ENCODE peak calls at places on chromosomes 11 and 22, in six cellular contexts. L is NCI-H187 treated with DMSO at 0.1 percent for 48 hours; P is HEK293T; G is KBM-7; R is stimulated activated naive CD8-positive, alpha-beta T cell treated with anti-CD3 and anti-CD28 coated beads, Interleukin-15, Interleukin-2, amounts not matched to agents 100 U/mL and 50 U/mL, for 24 hours; H is activated T-cell treated with anti-CD3 and anti-CD28 coated beads for 24 hours. K is an unnamed sample.

GRCh38 chr11:45252134-45252856 is 33.8 kb downstream of the SYT13 start:
- DNase-seq in L (no peak), R (peak; percentile 47), G (peak; percentile 56), P (peak; percentile 86), H (no peak), K (peak; percentile 28)

GRCh38 chr11:12719221-12719620 is 45.0 kb downstream of the TEAD1 start:
- DNase-seq in P (no peak), G (no peak), R (no peak), H (no peak), L (no peak), K (no peak)

GRCh38 chr22:42857845-42858481 is 890 bp upstream of the ARFGAP3 start:
- DNase-seq in P (no peak), H (no peak), L (no peak), R (no peak), G (no peak), K (peak; percentile 10)

GRCh38 chr11:126172596-126173038 is 38.8 kb downstream of the RPUSD4 start:
- DNase-seq in L (no peak), R (no peak), P (no peak), G (no peak), H (no peak), K (no peak)

GRCh38 chr11:2800655-2801531 is 84.7 kb downstream of the CDKN1C start:
- DNase-seq in H (no peak), P (no peak), G (no peak), R (no peak), L (no peak), K (no peak)

GRCh38 chr11:2129699-2130366 is 9.4 kb downstream of the IGF2 start:
- DNase-seq in L (no peak), H (no peak), G (no peak), R (no peak), P (no peak), K (no peak)

GRCh38 chr11:106011481-106011880 is 10.6 kb downstream of the MSANTD4 start:
- DNase-seq in G (no peak), H (no peak), P (no peak), L (no peak), R (no peak), K (no peak)

GRCh38 chr11:30310623-30311022 is 12.3 kb upstream of the ARL14EP start:
- DNase-seq in H (no peak), P (no peak), L (no peak), R (no peak), G (no peak), K (no peak)

GRCh38 chr11:119324124-119324665 is 7.3 kb upstream of the MCAM start:
- DNase-seq in G (no peak), R (no peak), H (no peak), L (no peak), P (no peak), K (no peak)

GRCh38 chr11:77698896-77699295 is 61.3 kb upstream of the CLNS1A start:
- DNase-seq in R (no peak), H (no peak), P (no peak), G (no peak), L (no peak), K (no peak)

GRCh38 chr11:104325093-104325492 is 161.1 kb upstream of the PDGFD start:
- DNase-seq in G (no peak), H (no peak), R (no peak), P (no peak), L (no peak), K (no peak)

GRCh38 chr11:95074806-95075563 is 8.3 kb downstream of the SRSF8 start:
- DNase-seq in P (no peak), G (no peak), L (no peak), H (no peak), R (no peak), K (no peak)

GRCh38 chr11:8989411-8989810 is 14.4 kb downstream of the NRIP3 start:
- DNase-seq in L (no peak), G (no peak), H (no peak), R (no peak), P (no peak), K (no peak)

GRCh38 chr22:46432164-46433068 is 96.9 kb downstream of the TRMU start:
- DNase-seq in H (peak; percentile 6), L (no peak), R (peak; percentile 28), P (no peak), G (no peak), K (peak; percentile 33)

GRCh38 chr22:39518124-39518786 is 2.1 kb upstream of the ATF4 start:
- DNase-seq in P (no peak), H (no peak), L (no peak), R (no peak), G (no peak), K (no peak)

GRCh38 chr11:130312046-130312445 is 2.7 kb downstream of the ZBTB44 start:
- DNase-seq in R (no peak), G (no peak), P (no peak), L (no peak), H (no peak), K (no peak)

GRCh38 chr11:72369786-72370185 is 64.5 kb downstream of the CLPB start:
- DNase-seq in L (no peak), R (no peak), P (no peak), H (no peak), G (no peak), K (no peak)

GRCh38 chr22:24208012-24208749 is 26.9 kb downstream of the SUSD2 start:
- DNase-seq in L (no peak), P (no peak), H (no peak), R (no peak), G (peak; percentile 79), K (no peak)

GRCh38 chr11:106503901-106504300 is 426.4 kb downstream of the AASDHPPT start:
- DNase-seq in G (no peak), P (no peak), L (no peak), R (no peak), H (no peak), K (no peak)

GRCh38 chr11:35142481-35143207 is 3.7 kb downstream of the CD44 start:
- DNase-seq in H (no peak), L (no peak), R (no peak), P (no peak), G (no peak), K (no peak)

K was measured in DND-41.